ENCODE peak calls at places on chromosomes 1 and 21, in five cellular contexts. U is ovary, J is mesendoderm, W is aorta, R is sigmoid colon. V is an unnamed sample.

GRCh38 chr1:113879459-113880038 is 7.8 kb downstream of the BCL2L15 start:
- DNase-seq in U (no peak), J (no peak), W (no peak), R (no peak), V (no peak)

GRCh38 chr1:208541225-208541855 is 297.2 kb upstream of the PLXNA2 start:
- DNase-seq in U (no peak), J (no peak), W (no peak), R (no peak), V (no peak)

GRCh38 chr1:116498789-116499628 is 71.8 kb downstream of the CD58 start:
- DNase-seq in U (no peak), J (peak; percentile 89), W (no peak), R (no peak), V (peak; percentile 80)

GRCh38 chr1:42730988-42731387 is 9.0 kb downstream of the CLDN19 start:
- DNase-seq in U (no peak), J (peak; percentile 64), W (no peak), R (no peak), V (no peak)

GRCh38 chr1:10339815-10340214 is 59.0 kb upstream of the PGD start:
- DNase-seq in U (no peak), J (peak; percentile 92), W (no peak), R (no peak), V (peak; percentile 78)

GRCh38 chr1:63920154-63921117 is 146.6 kb downstream of the ROR1 start:
- DNase-seq in U (no peak), J (peak; percentile 37), W (no peak), R (no peak), V (no peak)

GRCh38 chr1:228101614-228101993 is 1.5 kb downstream of the C1orf35 start:
- DNase-seq in U (peak; percentile 46), J (no peak), W (no peak), R (peak; percentile 68), V (no peak)

GRCh38 chr1:202976633-202977032 is 9.6 kb upstream of the CYB5R1 start:
- DNase-seq in U (no peak), J (no peak), W (no peak), R (no peak), V (no peak)

GRCh38 chr21:39346671-39347327 is 2.1 kb downstream of the HMGN1 start:
- DNase-seq in U (no peak), J (no peak), W (no peak), R (no peak), V (no peak)

GRCh38 chr1:36384542-36385409 is 948 bp downstream of the STK40 start:
- DNase-seq in U (peak; percentile 69), J (peak; percentile 70), W (peak; percentile 84), R (peak; percentile 82), V (peak; percentile 41)

GRCh38 chr21:36803051-36803709 is 104.3 kb downstream of the SIM2 start:
- DNase-seq in U (no peak), J (peak; percentile 34), W (no peak), R (no peak), V (no peak)

GRCh38 chr21:31927872-31928476 is 55.2 kb downstream of the HUNK start:
- DNase-seq in U (no peak), J (no peak), W (no peak), R (no peak), V (no peak)

GRCh38 chr1:226436472-226436854 is 28.6 kb upstream of the PARP1 start:
- DNase-seq in U (no peak), J (no peak), W (no peak), R (no peak), V (no peak)

GRCh38 chr1:21946836-21947587 is 9.9 kb upstream of the HSPG2 start:
- DNase-seq in U (no peak), J (peak; percentile 67), W (no peak), R (no peak), V (no peak)

GRCh38 chr1:8011016-8011415 is 15.1 kb downstream of the ERRFI1 start:
- DNase-seq in U (no peak), J (no peak), W (no peak), R (no peak), V (no peak)

GRCh38 chr1:54275349-54275748 is 75.4 kb downstream of the MRPL37 start:
- DNase-seq in U (peak; percentile 63), J (peak; percentile 60), W (peak; percentile 93), R (peak; percentile 91), V (no peak)

GRCh38 chr1:114219247-114219872 is 65.7 kb upstream of the SYT6 start:
- DNase-seq in U (no peak), J (peak; percentile 72), W (no peak), R (no peak), V (no peak)

GRCh38 chr1:219498666-219499065 is 114.2 kb downstream of the ZC3H11B start:
- DNase-seq in U (no peak), J (no peak), W (no peak), R (peak; percentile 83), V (no peak)

DNA sequence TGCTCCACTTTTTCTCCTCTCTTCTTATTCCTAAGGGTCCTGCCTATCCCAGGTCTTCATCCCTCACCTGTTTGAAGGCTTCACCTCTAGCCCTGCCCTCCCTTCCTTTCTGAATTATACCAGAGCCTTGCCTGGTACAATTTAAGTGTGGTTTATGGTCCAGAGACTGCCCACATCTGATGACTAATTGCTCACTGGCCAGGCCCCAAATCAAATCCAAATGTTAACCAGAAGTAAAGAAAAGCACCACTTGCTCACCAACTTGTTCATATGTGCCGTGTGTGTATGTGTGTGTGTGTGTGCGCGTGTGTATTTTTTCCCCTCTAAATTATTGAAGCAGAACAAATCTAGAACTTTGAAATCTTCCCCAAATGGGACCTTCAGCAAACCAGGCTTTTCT is 26.4 kb downstream of the MYOM3 start:
- DNase-seq in U (no peak), J (no peak), W (no peak), R (no peak), V (no peak)
- H3K36me3 ChIP-seq in U (no peaks in the 10 kb centered on the region), J (no peaks in the 10 kb centered on the region), W (no peaks in the 10 kb centered on the region), R (no peaks in the 10 kb centered on the region), V (no peaks in the 10 kb centered on the region)

DNA sequence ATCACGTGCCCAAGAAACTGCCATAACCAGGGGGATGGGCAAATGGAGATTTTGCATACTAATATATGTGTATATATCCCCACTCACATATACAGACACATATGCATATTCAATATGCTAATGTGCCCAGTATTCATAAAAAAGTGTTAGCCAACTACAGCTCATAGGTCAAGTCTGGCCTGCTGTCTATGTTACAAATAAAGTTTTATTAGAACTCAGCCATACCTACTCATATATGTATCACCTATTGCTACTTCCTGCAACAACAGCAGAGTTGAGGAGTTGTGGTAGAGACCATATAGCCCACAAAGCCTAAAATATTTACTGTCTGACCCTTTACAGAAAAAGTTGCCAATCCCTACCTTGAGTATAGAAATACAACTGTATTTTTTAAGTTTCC is 93.3 kb downstream of the SDCCAG8 start:
- DNase-seq in U (no peak), J (no peak), W (no peak), R (no peak), V (no peak)
- H3K36me3 ChIP-seq in U (no peaks in the 10 kb centered on the region), J (no peaks in the 10 kb centered on the region), W (peaks cover 3% of the 10 kb centered on the region), R (no peaks in the 10 kb centered on the region), V (no peaks in the 10 kb centered on the region)

GRCh38 chr1:2396476-2396875 is 4.8 kb downstream of the RER1 start:
- DNase-seq in U (no peak), J (no peak), W (no peak), R (no peak), V (no peak)
- H3K36me3 ChIP-seq in U (no peaks in the 10 kb centered on the region), J (peaks cover 23% of the 10 kb centered on the region), W (peaks cover 6% of the 10 kb centered on the region), R (peaks cover 26% of the 10 kb centered on the region), V (no peaks in the 10 kb centered on the region)

GRCh38 chr1:93571623-93572310 is 109.9 kb downstream of the BCAR3 start:
- DNase-seq in U (no peak), J (no peak), W (no peak), R (no peak), V (no peak)
- H3K36me3 ChIP-seq in U (no peaks in the 10 kb centered on the region), J (peaks cover 23% of the 10 kb centered on the region), W (peaks cover 21% of the 10 kb centered on the region), R (no peaks in the 10 kb centered on the region), V (peaks cover 25% of the 10 kb centered on the region)